ENCODE peak calls at places on chromosome 22, in four cellular contexts. Z, K, R and G are unnamed samples.

GRCh38 chr22:47307812-47308211 is 545.4 kb downstream of the TBC1D22A start:
- DNase-seq in Z (no peak), K (no peak), R (no peak), G (no peak)

GRCh38 chr22:21051836-21052400 is 6.2 kb downstream of the LRRC74B start:
- DNase-seq in Z (peak), K (no peak), R (no peak), G (no peak)

GRCh38 chr22:50305658-50306566 is 1.5 kb downstream of the PLXNB2 start:
- DNase-seq in Z (peak), K (peak), R (peak), G (peak)

GRCh38 chr22:27626675-27627443 is 174.7 kb downstream of the MN1 start:
- DNase-seq in Z (no peak), K (no peak), R (no peak), G (no peak)

GRCh38 chr22:49582671-49583070 is 245.0 kb downstream of the BRD1 start:
- DNase-seq in Z (no peak), K (no peak), R (no peak), G (no peak)

GRCh38 chr22:26953380-26953807 is 296.0 kb downstream of the MIAT start:
- DNase-seq in Z (no peak), K (no peak), R (no peak), G (no peak)

GRCh38 chr22:26398741-26399153 is 30.3 kb upstream of the ASPHD2 start:
- DNase-seq in Z (peak), K (peak), R (peak), G (peak)

GRCh38 chr22:38133331-38133730 is 22.8 kb upstream of the BAIAP2L2 start:
- DNase-seq in Z (no peak), K (no peak), R (no peak), G (no peak)

GRCh38 chr22:46074771-46075551 is 75.4 kb upstream of the PPARA start:
- DNase-seq in Z (peak), K (no peak), R (no peak), G (peak)

GRCh38 chr22:38317995-38318715 is 922 bp upstream of the CSNK1E start:
- DNase-seq in Z (peak), K (no peak), R (peak), G (peak)

GRCh38 chr22:43085658-43086606 is 3.3 kb downstream of the TTLL1 start:
- DNase-seq in Z (no peak), K (no peak), R (no peak), G (no peak)

GRCh38 chr22:50671641-50672040 is 982 bp upstream of the SHANK3 start:
- DNase-seq in Z (no peak), K (no peak), R (no peak), G (no peak)

GRCh38 chr22:27775087-27775697 is 26.4 kb downstream of the MN1 start:
- DNase-seq in Z (no peak), K (no peak), R (no peak), G (no peak)

GRCh38 chr22:23820748-23821211 is 18.0 kb downstream of the DERL3 start:
- DNase-seq in Z (no peak), K (no peak), R (no peak), G (no peak)

GRCh38 chr22:40506762-40507161 is 129.8 kb downstream of the MRTFA start:
- DNase-seq in Z (no peak), K (no peak), R (no peak), G (no peak)

GRCh38 chr22:45763236-45763624 is 91.6 kb downstream of the ATXN10 start:
- DNase-seq in Z (no peak), K (no peak), R (no peak), G (no peak)

GRCh38 chr22:20957691-20958440 is 9.2 kb upstream of the AIFM3 start:
- DNase-seq in Z (peak), K (no peak), R (no peak), G (no peak)

GRCh38 chr22:37976547-37976946 is 7.8 kb downstream of the SOX10 start:
- DNase-seq in Z (no peak), K (no peak), R (no peak), G (no peak)